ENCODE peak calls at places on chromosomes 12 and 14, in six cellular contexts. C is fibroblast of lung, A is Panc1, G is dorsolateral prefrontal cortex, M is hepatocyte, U is mammary epithelial cell. Q is an unnamed sample.

GRCh38 chr12:92123780-92124707 is 21.6 kb downstream of the BTG1 start:
- DNase-seq in G (no peak), A (no peak), C (no peak), U (no peak), M (no peak), Q (no peak)

GRCh38 chr14:30869525-30870150 is 4.7 kb upstream of the COCH start:
- DNase-seq in M (no peak), A (no peak), U (no peak), C (no peak), G (no peak), Q (no peak)

GRCh38 chr14:61240206-61240605 is 40.9 kb downstream of the TMEM30B start:
- DNase-seq in A (no peak), U (no peak), C (no peak), M (no peak), G (no peak), Q (no peak)

GRCh38 chr12:3010214-3010930 is 51.2 kb downstream of the TEAD4 start:
- DNase-seq in G (no peak), M (no peak), U (no peak), A (no peak), C (no peak), Q (no peak)

GRCh38 chr12:93733358-93733757 is 56.2 kb downstream of the CRADD start:
- DNase-seq in U (no peak), C (no peak), M (no peak), A (no peak), G (no peak), Q (no peak)

GRCh38 chr12:2409656-2410265 is 357.0 kb downstream of the CACNA1C start:
- DNase-seq in A (no peak), M (no peak), C (no peak), G (no peak), U (no peak), Q (no peak)

GRCh38 chr12:90299121-90299520 is 590.5 kb upstream of the ATP2B1 start:
- DNase-seq in A (no peak), M (no peak), G (no peak), C (no peak), U (no peak), Q (no peak)

GRCh38 chr14:103634156-103634555 is 5.1 kb downstream of the KLC1 start:
- DNase-seq in G (no peak), U (no peak), M (no peak), A (no peak), C (no peak), Q (no peak)

GRCh38 chr14:32382704-32383103 is 53.6 kb downstream of the AKAP6 start:
- DNase-seq in M (no peak), A (no peak), U (peak), G (peak), C (no peak), Q (no peak)

GRCh38 chr14:76163668-76164363 is 12.1 kb downstream of the GPATCH2L start:
- DNase-seq in U (no peak), A (no peak), G (no peak), M (no peak), C (no peak), Q (no peak)

GRCh38 chr12:57173089-57173488 is 25.7 kb upstream of the LRP1-AS start:
- DNase-seq in G (no peak), M (peak), U (no peak), C (no peak), A (no peak), Q (no peak)

GRCh38 chr12:122081108-122081696 is 2.6 kb downstream of the MLXIP start:
- DNase-seq in G (no peak), U (peak), M (no peak), C (peak), A (no peak), Q (no peak)

GRCh38 chr14:50804181-50804721 is 26.7 kb downstream of the NIN start:
- DNase-seq in C (peak), A (no peak), G (no peak), M (no peak), U (no peak), Q (no peak)

GRCh38 chr12:95574030-95574429 is 22.8 kb upstream of the USP44 start:
- DNase-seq in G (no peak), A (no peak), C (no peak), M (no peak), U (no peak), Q (no peak)

GRCh38 chr12:118271770-118272417 is 100.8 kb downstream of the TAOK3 start:
- DNase-seq in M (peak), U (peak), C (peak), G (no peak), A (no peak), Q (no peak)

DNA sequence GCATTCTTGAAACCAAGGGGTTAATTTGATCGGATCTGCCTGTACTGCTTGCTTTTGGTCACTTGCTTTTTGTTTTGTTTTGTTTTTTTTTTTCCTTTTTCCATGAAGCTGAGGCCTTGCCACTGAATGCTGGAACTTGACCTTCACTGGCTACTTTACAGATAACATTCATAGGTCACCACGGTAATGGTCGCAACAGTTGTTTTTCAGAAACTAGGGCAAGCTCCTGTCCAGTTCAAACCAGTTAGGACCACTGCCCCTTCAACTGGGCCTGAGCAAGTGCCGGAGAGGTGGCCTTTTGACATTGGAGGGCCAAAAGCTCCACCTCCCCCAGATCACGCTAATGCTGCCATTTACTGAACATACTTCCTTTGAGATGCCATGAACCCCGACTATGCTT is 147.6 kb downstream of the FOXN3 start:
- DNase-seq in M (no peak), U (no peak), G (no peak), A (no peak), C (no peak), Q (peak)
- H3K27ac ChIP-seq in M (no peak), U (no peak), G (no peak), A (no peak), C (no peak), Q (no peak)

GRCh38 chr12:26845984-26846383 is 13.0 kb upstream of the ITPR2 start:
- DNase-seq in M (peak), G (no peak), C (peak), A (no peak), U (no peak), Q (no peak)

GRCh38 chr12:26843306-26843705 is 10.3 kb upstream of the ITPR2 start:
- DNase-seq in M (no peak), C (no peak), A (no peak), U (no peak), G (no peak), Q (no peak)

GRCh38 chr12:26846419-26846818 is 13.4 kb upstream of the ITPR2 start:
- DNase-seq in A (no peak), U (no peak), M (no peak), G (no peak), C (no peak), Q (no peak)

GRCh38 chr12:26847431-26847830 is 14.4 kb upstream of the ITPR2 start:
- DNase-seq in G (no peak), C (no peak), M (no peak), A (no peak), U (no peak), Q (no peak)

DNA sequence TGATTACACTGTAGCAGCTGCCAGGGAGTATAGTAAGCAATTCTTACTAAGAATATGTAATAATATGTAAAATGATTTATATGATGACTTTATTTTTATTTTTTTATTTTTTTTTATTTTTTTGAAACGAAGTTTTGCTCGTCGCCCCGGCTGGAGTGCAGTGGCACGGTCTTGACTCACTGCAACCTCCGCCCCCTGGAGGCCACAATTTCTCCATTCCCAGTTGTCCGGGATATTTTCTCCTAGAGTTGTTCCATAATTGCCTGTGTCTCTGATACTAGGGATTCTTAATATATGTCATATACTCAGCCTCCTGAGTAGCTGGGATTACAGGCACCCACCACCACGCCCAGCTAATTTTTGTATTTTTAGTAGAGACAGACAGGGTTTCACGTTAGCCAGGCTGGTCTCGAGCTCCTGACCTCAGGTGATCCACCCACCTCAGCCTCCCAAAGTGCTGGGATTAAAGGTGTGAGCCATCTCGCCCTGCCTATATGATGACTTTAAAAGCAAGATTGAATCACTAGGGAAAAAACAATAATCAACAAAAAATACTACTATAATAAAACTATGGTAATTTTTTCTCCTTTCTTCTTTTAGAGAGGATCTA is 12.2 kb upstream of the ITPR2 start:
- DNase-seq in C (peak), M (peak), U (peak), G (no peak), A (peak), Q (no peak)
- TF ChIP-seq CTCF in C (peak), M (peak), U (peak), G (peak), A (peak), Q (peak)

GRCh38 chr12:64903738-64904137 is 79.3 kb downstream of the TBC1D30 start:
- DNase-seq in M (no peak), A (no peak), G (no peak), U (no peak), C (peak), Q (no peak)
- H3K27ac ChIP-seq in M (peak), A (no peak), G (no peak), U (no peak), C (no peak), Q (no peak)

DNA sequence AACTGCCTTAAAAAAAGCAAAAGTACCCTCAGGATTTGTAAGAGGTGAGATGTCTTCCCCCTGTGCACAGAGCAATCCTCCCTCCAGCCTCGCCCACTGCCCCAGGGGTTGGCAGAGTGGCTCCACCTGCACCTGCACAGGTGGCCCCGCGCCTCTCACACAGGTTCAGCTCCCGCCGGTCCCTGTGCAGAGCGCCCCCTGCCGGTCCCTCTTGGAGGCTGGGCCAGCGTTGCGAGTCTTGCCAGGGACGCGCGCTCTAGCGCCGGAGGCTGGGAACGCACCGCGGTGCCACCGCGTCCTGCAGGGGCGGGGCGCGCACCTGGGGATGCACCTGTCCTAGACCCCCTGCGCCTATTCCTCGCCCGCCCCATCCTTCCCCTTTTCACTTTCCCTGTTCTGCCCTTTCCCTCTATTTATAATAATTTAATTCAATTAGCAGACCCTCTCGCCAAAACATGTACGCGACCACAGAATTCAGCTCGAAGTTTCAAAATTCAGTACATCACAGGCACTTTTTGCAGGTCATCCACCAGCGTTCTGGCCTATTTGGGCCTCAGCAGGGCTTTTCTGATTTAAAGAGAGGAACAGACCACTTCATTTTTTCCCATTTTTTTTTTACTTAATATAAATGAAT is 618.6 kb downstream of the AACS start:
- DNase-seq in A (no peak), U (no peak), C (no peak), M (peak), G (peak), Q (no peak)
- TF ChIP-seq CTCF in A (peak), U (no peak), C (no peak), M (peak), G (peak), Q (no peak)

Q was measured in coronary artery.